ENCODE peak calls at places on chromosome 3, in nine cellular contexts. D is M059J, G is Daoy, E is NCI-H774, A is fibroblast of the conjunctiva, P is EH, X is C1 segment of cervical spinal cord, O is cardiac fibroblast, K is psoas muscle. Q is an unnamed sample.
A peak's percentile ranks its signal among the peaks of the same experiment; 100 is the strongest.

GRCh38 chr3:158495503-158495902 is 75.5 kb upstream of the MLF1 start:
- DNase-seq in E (no peak), A (no peak), P (no peak), G (no peak), X (no peak), K (no peak), D (no peak), O (no peak), Q (no peak)

GRCh38 chr3:36837089-36837488 is 72.7 kb upstream of the DCLK3 start:
- DNase-seq in P (no peak), G (no peak), E (no peak), A (no peak), D (no peak), O (peak; percentile 6), X (no peak), K (no peak), Q (no peak)

GRCh38 chr3:159620873-159621272 is 367.8 kb upstream of the IL12A start:
- DNase-seq in K (no peak), X (no peak), O (peak; percentile 85), G (peak; percentile 64), D (peak; percentile 93), E (no peak), A (peak; percentile 16), P (peak; percentile 88), Q (no peak)

GRCh38 chr3:122055215-122055614 is at the start of gene CD86:
- DNase-seq in E (no peak), A (no peak), K (no peak), D (peak; percentile 5), G (no peak), O (no peak), X (no peak), P (no peak), Q (no peak)

GRCh38 chr3:96478496-96478895 is 335.9 kb upstream of the EPHA6 start:
- DNase-seq in X (no peak), G (no peak), D (peak; percentile 20), O (peak; percentile 9), P (no peak), E (no peak), K (no peak), A (no peak), Q (no peak)

GRCh38 chr3:66038726-66039589 is at the start of gene MAGI1:
- DNase-seq in E (peak; percentile 78), D (peak; percentile 86), O (peak; percentile 96), A (peak; percentile 94), G (peak; percentile 93), X (peak; percentile 93), K (peak; percentile 88), P (peak; percentile 97), Q (peak; percentile 82)

GRCh38 chr3:170598091-170598502 is 12.2 kb upstream of the SLC7A14 start:
- DNase-seq in A (no peak), O (no peak), E (no peak), G (no peak), X (no peak), P (no peak), D (no peak), K (no peak), Q (no peak)

GRCh38 chr3:193040836-193041672 is 123.4 kb upstream of the MB21D2 start:
- DNase-seq in K (no peak), A (peak; percentile 10), P (peak; percentile 51), E (peak; percentile 80), D (peak; percentile 60), O (peak; percentile 71), G (peak; percentile 28), X (no peak), Q (peak; percentile 22)

GRCh38 chr3:139538733-139539132 is 809 bp downstream of the RBP1 start:
- DNase-seq in D (no peak), E (no peak), G (no peak), P (no peak), X (peak; percentile 26), O (peak; percentile 36), A (no peak), K (peak; percentile 37), Q (no peak)

GRCh38 chr3:69120879-69121464 is 1.4 kb downstream of the LMOD3 start:
- DNase-seq in O (peak; percentile 87), E (peak; percentile 30), G (peak; percentile 68), D (peak; percentile 60), A (peak; percentile 71), P (peak; percentile 66), X (no peak), K (peak; percentile 47), Q (peak; percentile 19)

GRCh38 chr3:97232635-97233034 is 418.2 kb downstream of the EPHA6 start:
- DNase-seq in E (no peak), A (no peak), G (no peak), O (no peak), X (no peak), P (no peak), D (no peak), K (no peak), Q (no peak)

GRCh38 chr3:11768604-11769003 is 78.1 kb downstream of the TAMM41 start:
- DNase-seq in D (no peak), E (no peak), G (no peak), X (no peak), K (no peak), A (no peak), P (no peak), O (no peak), Q (no peak)

GRCh38 chr3:156677536-156677935 is 3.1 kb downstream of the TIPARP start:
- DNase-seq in D (peak; percentile 49), O (no peak), P (no peak), E (no peak), A (no peak), G (peak; percentile 14), K (no peak), X (no peak), Q (no peak)

GRCh38 chr3:20096135-20096685 is 56.0 kb downstream of the KAT2B start:
- DNase-seq in G (no peak), D (no peak), E (no peak), P (peak; percentile 19), O (peak; percentile 39), A (peak; percentile 12), K (no peak), X (no peak), Q (no peak)

GRCh38 chr3:27378331-27378730 is 9.1 kb upstream of the NEK10 start:
- DNase-seq in A (no peak), K (no peak), G (no peak), X (no peak), E (no peak), P (no peak), O (no peak), D (no peak), Q (no peak)

GRCh38 chr3:180870008-180870733 is 42.3 kb upstream of the FXR1 start:
- DNase-seq in X (no peak), A (peak; percentile 14), K (peak; percentile 49), P (no peak), D (no peak), O (peak; percentile 10), G (peak; percentile 29), E (no peak), Q (no peak)

GRCh38 chr3:111910806-111911205 is 51.7 kb downstream of the PHLDB2 start:
- DNase-seq in G (peak; percentile 57), K (no peak), X (no peak), E (no peak), A (no peak), P (peak; percentile 90), O (peak; percentile 80), D (peak; percentile 76), Q (no peak)

GRCh38 chr3:128875556-128876120 is 3.8 kb upstream of the ACAD9 start:
- DNase-seq in A (no peak), P (peak; percentile 42), X (no peak), D (peak; percentile 46), G (peak; percentile 27), K (no peak), E (no peak), O (peak; percentile 34), Q (no peak)

GRCh38 chr3:117238805-117239204 is 529.2 kb downstream of the TUSC7 start:
- DNase-seq in G (no peak), A (no peak), X (no peak), E (no peak), P (no peak), O (no peak), K (no peak), D (no peak), Q (no peak)

GRCh38 chr3:170864525-170865208 is 5.3 kb downstream of the RPL22L1 start:
- DNase-seq in A (no peak), P (no peak), O (peak; percentile 14), K (no peak), X (no peak), G (no peak), E (no peak), D (peak; percentile 22), Q (no peak)

GRCh38 chr3:9216736-9217135 is 32.7 kb downstream of the SRGAP3 start:
- DNase-seq in K (no peak), E (no peak), D (no peak), O (no peak), P (peak; percentile 5), X (no peak), A (no peak), G (no peak), Q (no peak)

GRCh38 chr3:58627941-58628340 is 38.6 kb downstream of the FAM3D start:
- DNase-seq in E (no peak), X (no peak), K (no peak), O (no peak), G (no peak), A (no peak), P (no peak), D (no peak), Q (no peak)

GRCh38 chr3:151708868-151709267 is 24.9 kb upstream of the AADACL2 start:
- DNase-seq in K (no peak), G (no peak), O (no peak), P (no peak), A (no peak), X (no peak), E (no peak), D (no peak), Q (no peak)

GRCh38 chr3:154904328-154904727 is 175.8 kb upstream of the MME start:
- DNase-seq in A (no peak), O (peak; percentile 63), P (peak; percentile 37), X (no peak), D (peak; percentile 19), G (no peak), K (no peak), E (no peak), Q (peak; percentile 47)